ENCODE peak calls at places on chromosomes 11 and 22, in five cellular contexts. S is NT2/D1, A is H1, R is GM12878, B is HepG2. I is an unnamed sample.
A peak's percentile ranks its signal among the peaks of the same experiment; 100 is the strongest.

GRCh38 chr11:46599340-46600067 is 5.7 kb upstream of the AMBRA1 start:
- DNase-seq in B (no peak), R (no peak), S (no peak), A (no peak), I (no peak)

GRCh38 chr11:126839496-126839895 is 161.1 kb downstream of the KIRREL3 start:
- DNase-seq in A (no peak), S (no peak), B (no peak), R (no peak), I (no peak)

GRCh38 chr11:11998091-11998781 is 10.2 kb downstream of the DKK3 start:
- DNase-seq in R (peak; percentile 21), S (no peak), A (no peak), B (no peak), I (no peak)

GRCh38 chr22:35601743-35602633 is 15.1 kb downstream of the MB start:
- DNase-seq in S (no peak), B (no peak), R (no peak), A (no peak), I (no peak)

GRCh38 chr22:49305215-49305965 is 522.3 kb downstream of the BRD1 start:
- DNase-seq in R (no peak), B (peak; percentile 27), S (peak; percentile 44), A (peak; percentile 38), I (peak; percentile 60)

GRCh38 chr11:36333468-36333867 is 37.4 kb downstream of the PRR5L start:
- DNase-seq in S (no peak), B (no peak), R (no peak), A (no peak), I (no peak)

GRCh38 chr11:126336646-126337045 is 18.8 kb upstream of the ST3GAL4 start:
- DNase-seq in B (no peak), S (no peak), A (no peak), R (no peak), I (no peak)

GRCh38 chr11:23866641-23867040 is 630.2 kb upstream of the LUZP2 start:
- DNase-seq in S (no peak), B (no peak), R (no peak), A (no peak), I (no peak)

GRCh38 chr11:46066335-46066734 is 54.9 kb downstream of the PHF21A start:
- DNase-seq in R (no peak), B (no peak), S (no peak), A (no peak), I (no peak)

GRCh38 chr11:70456921-70457532 is 58.7 kb downstream of the CTTN start:
- DNase-seq in A (no peak), S (no peak), B (peak; percentile 22), R (no peak), I (no peak)

GRCh38 chr11:112902411-112903011 is 58.7 kb upstream of the NCAM1 start:
- DNase-seq in S (no peak), B (no peak), A (no peak), R (no peak), I (no peak)

GRCh38 chr11:16195659-16196058 is 160.7 kb downstream of the SOX6 start:
- DNase-seq in S (no peak), B (peak; percentile 8), R (no peak), A (no peak), I (no peak)

GRCh38 chr11:10920875-10921274 is 63.0 kb upstream of the ZBED5 start:
- DNase-seq in R (no peak), A (no peak), B (no peak), S (no peak), I (no peak)

GRCh38 chr11:67303132-67303988 is at the start of gene SSH3:
- DNase-seq in R (no peak), A (peak; percentile 46), B (peak; percentile 56), S (peak; percentile 62), I (peak; percentile 68)
- TF ChIP-seq SUZ12 in R (no peak), A (peak; percentile 25), B (no peak), S (no peak), I (no peak)

DNA sequence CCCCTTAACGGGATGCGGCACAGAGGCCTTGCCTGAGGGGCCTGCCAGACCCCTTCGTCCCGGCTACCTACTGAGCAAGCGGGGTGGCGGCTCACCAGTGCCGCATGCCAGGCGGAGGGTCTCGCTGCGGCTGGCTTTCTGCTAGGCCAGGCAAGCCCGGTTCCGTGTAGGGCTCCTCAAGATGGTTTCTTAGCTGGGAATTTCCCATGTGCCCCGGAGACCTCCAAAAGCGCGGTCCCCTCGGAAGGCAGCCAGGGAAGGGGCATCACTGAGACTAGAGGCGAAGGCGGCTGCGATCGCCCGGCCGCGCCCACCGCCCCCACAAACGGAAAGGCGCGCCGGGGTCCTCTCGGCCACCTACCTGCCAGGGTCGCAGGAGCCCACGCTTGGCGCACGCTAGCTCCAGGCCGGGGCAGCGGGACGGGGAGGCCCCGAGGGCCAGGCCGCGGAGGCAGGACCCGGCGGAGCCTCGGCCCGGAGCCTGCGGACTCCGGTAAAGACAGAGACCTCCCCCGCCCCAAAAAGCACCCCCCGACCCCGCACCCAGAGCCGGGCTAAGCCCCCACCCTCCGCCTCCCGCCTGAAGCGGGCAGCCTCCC is 23.8 kb downstream of the MICAL3 start:
- DNase-seq in A (no peak), S (no peak), R (no peak), B (no peak), I (peak; percentile 37)
- TF ChIP-seq SUZ12 in A (peak; percentile 27), S (no peak), R (no peak), B (no peak), I (no peak)

DNA sequence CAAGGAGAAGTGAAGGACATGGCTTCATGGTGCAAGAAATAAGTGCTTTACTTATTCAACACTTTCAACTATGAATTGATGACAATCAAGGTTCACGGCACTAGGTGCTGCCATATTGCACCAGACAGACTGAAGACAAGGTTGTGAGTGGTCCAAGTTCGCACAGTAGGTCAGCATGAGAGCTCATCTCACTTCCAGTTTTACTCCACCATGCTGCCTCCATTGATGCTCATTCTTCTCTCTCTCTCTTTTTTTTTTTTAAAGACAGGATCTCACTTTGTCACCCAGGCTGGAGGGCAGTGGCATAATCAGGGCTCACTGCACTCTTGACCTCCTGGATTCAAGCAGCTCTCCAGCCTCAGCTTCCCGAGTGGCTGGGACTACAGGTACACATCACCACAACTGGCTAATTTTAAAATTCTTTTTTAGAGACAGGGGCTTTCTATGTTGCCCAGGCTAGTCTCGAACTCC is 47.7 kb downstream of the EHF start:
- DNase-seq in S (no peak), B (no peak), R (no peak), A (no peak), I (no peak)
- TF ChIP-seq SUZ12 in S (no peak), B (no peak), R (no peak), A (no peak), I (no peak)

GRCh38 chr22:23093090-23093788 is 22.9 kb downstream of the GNAZ start:
- DNase-seq in R (no peak), B (no peak), A (no peak), S (no peak), I (no peak)

GRCh38 chr22:23089633-23090032 is 19.3 kb downstream of the GNAZ start:
- DNase-seq in A (no peak), R (no peak), S (no peak), B (no peak), I (no peak)

GRCh38 chr22:23092217-23092955 is 22.1 kb downstream of the GNAZ start:
- DNase-seq in R (no peak), S (no peak), A (no peak), B (no peak), I (no peak)

GRCh38 chr22:23090079-23090835 is 19.9 kb downstream of the GNAZ start:
- DNase-seq in R (no peak), A (no peak), S (no peak), B (no peak), I (no peak)

DNA sequence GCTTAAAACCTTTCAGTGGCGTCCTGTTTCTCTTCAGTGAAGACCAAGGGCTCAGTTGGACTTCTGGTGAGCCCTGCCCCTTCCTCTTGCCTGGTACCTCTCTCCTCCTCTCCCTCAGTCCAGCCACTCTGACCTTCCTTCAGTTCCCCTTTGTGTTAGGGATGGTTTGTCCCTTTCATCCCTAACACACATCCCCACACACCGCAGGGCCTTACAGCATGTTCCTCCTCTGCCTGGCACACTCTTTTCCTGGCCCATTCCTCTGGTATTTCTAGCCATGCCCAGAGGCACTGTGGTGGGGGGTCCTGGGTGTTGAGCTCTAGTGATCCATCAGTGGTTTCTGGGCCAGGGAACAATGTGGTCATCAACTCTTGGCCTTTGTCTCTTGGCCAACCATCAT is 21.4 kb downstream of the GNAZ start:
- DNase-seq in A (no peak), R (no peak), S (no peak), B (no peak), I (no peak)
- TF ChIP-seq SUZ12 in A (no peak), R (no peak), S (no peak), B (no peak), I (no peak)

GRCh38 chr11:19705936-19706335 is 6.7 kb upstream of the NAV2 start:
- DNase-seq in B (no peak), A (no peak), R (no peak), S (no peak), I (no peak)

GRCh38 chr11:19704213-19704612 is 8.4 kb upstream of the NAV2 start:
- DNase-seq in B (no peak), A (no peak), S (no peak), R (no peak), I (no peak)

GRCh38 chr11:19702620-19703019 is 10.0 kb upstream of the NAV2 start:
- DNase-seq in S (no peak), R (no peak), B (no peak), A (no peak), I (no peak)

GRCh38 chr11:19701421-19701820 is 11.2 kb upstream of the NAV2 start:
- DNase-seq in S (no peak), A (no peak), R (no peak), B (no peak), I (no peak)

GRCh38 chr11:19703211-19703610 is 9.4 kb upstream of the NAV2 start:
- DNase-seq in R (no peak), A (no peak), S (no peak), B (no peak), I (no peak)
- TF ChIP-seq SUZ12 in R (no peak), A (no peak), S (no peak), B (no peak), I (no peak)

DNA sequence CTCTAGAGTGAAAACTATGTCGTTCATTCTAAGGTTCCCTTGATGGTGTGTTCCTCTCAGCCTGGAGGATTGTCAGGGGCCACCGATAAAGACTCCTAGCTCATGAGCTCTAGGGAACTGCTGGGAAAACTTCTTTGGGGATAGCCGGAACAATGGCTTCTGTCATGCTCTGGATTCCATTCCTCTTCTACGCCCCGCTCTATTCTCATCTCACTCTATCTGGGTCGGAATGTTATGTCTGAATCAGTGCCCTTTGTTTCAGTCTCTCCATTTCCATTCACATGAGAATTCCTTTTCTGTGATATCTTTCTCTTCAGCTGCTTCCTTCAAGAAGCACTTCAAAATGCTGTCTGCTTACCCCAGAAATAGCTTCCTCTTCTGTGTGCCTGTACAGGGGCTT is 16.9 kb upstream of the SLCO2B1 start:
- DNase-seq in S (peak; percentile 36), A (no peak), R (no peak), B (no peak), I (no peak)
- TF ChIP-seq SUZ12 in S (no peak), A (no peak), R (no peak), B (no peak), I (no peak)

GRCh38 chr11:14583252-14584105 is 60.1 kb upstream of the PDE3B start:
- DNase-seq in B (peak; percentile 85), R (no peak), S (no peak), A (no peak), I (no peak)

GRCh38 chr11:14587203-14587602 is 56.4 kb upstream of the PDE3B start:
- DNase-seq in S (no peak), B (no peak), R (no peak), A (no peak), I (no peak)

GRCh38 chr11:14582835-14583234 is 60.8 kb upstream of the PDE3B start:
- DNase-seq in S (no peak), R (no peak), B (no peak), A (no peak), I (no peak)

GRCh38 chr11:14585438-14585837 is 58.2 kb upstream of the PDE3B start:
- DNase-seq in S (no peak), R (no peak), B (no peak), A (no peak), I (no peak)

GRCh38 chr11:14584595-14584994 is 59.0 kb upstream of the PDE3B start:
- DNase-seq in R (no peak), B (peak; percentile 88), S (no peak), A (no peak), I (no peak)
- TF ChIP-seq SUZ12 in R (no peak), B (no peak), S (no peak), A (no peak), I (no peak)